ENCODE peak calls at places on chromosomes 2 and 18, in seven cellular contexts. M, P, V, C, Y, K and S are unnamed samples.

GRCh38 chr2:180291552-180292421 is 284.7 kb upstream of the CWC22 start:
- DNase-seq in M (peak; percentile 77), P (no peak), V (peak; percentile 76), C (no peak), Y (no peak), K (no peak), S (no peak)

GRCh38 chr18:59719533-59720325 is 22.5 kb upstream of the CCBE1 start:
- DNase-seq in M (no peak), P (no peak), V (peak; percentile 96), C (no peak), Y (no peak), K (no peak), S (no peak)

GRCh38 chr18:6677086-6677485 is 52.4 kb upstream of the ARHGAP28 start:
- DNase-seq in M (no peak), P (no peak), V (no peak), C (no peak), Y (no peak), K (no peak), S (no peak)

GRCh38 chr2:18991177-18992168 is 366.9 kb downstream of the OSR1 start:
- DNase-seq in M (peak; percentile 70), P (peak; percentile 8), V (peak; percentile 92), C (peak; percentile 62), Y (no peak), K (peak; percentile 62), S (no peak)

GRCh38 chr18:62784338-62784965 is 69.1 kb downstream of the PHLPP1 start:
- DNase-seq in M (no peak), P (no peak), V (peak; percentile 60), C (no peak), Y (no peak), K (no peak), S (no peak)

GRCh38 chr18:77103991-77104521 is 28.5 kb downstream of the MBP start:
- DNase-seq in M (no peak), P (no peak), V (peak; percentile 41), C (no peak), Y (no peak), K (no peak), S (no peak)

GRCh38 chr18:75115514-75115913 is 93.4 kb downstream of the PTGR3 start:
- DNase-seq in M (no peak), P (no peak), V (no peak), C (no peak), Y (no peak), K (no peak), S (no peak)

GRCh38 chr2:28352104-28352503 is 40.6 kb upstream of the FOSL2 start:
- DNase-seq in M (no peak), P (no peak), V (no peak), C (no peak), Y (no peak), K (peak; percentile 25), S (no peak)

GRCh38 chr2:143128681-143129580 is at the start of gene ARHGAP15:
- DNase-seq in M (no peak), P (no peak), V (no peak), C (no peak), Y (peak; percentile 88), K (peak; percentile 55), S (peak; percentile 40)

GRCh38 chr2:194491409-194492115 is 1165.5 kb upstream of the SLC39A10 start:
- DNase-seq in M (no peak), P (no peak), V (no peak), C (no peak), Y (no peak), K (no peak), S (no peak)

GRCh38 chr2:191824403-191824802 is 22.5 kb downstream of the CAVIN2 start:
- DNase-seq in M (no peak), P (no peak), V (peak; percentile 23), C (no peak), Y (no peak), K (no peak), S (no peak)

GRCh38 chr2:143948710-143949109 is 571.2 kb downstream of the ZEB2 start:
- DNase-seq in M (peak; percentile 17), P (no peak), V (no peak), C (no peak), Y (no peak), K (no peak), S (no peak)

GRCh38 chr2:235747868-235748144 is 254.0 kb downstream of the AGAP1 start:
- DNase-seq in M (peak; percentile 38), P (no peak), V (no peak), C (no peak), Y (no peak), K (no peak), S (no peak)

GRCh38 chr2:1704606-1705556 is 39.4 kb downstream of the PXDN start:
- DNase-seq in M (peak; percentile 88), P (peak; percentile 32), V (no peak), C (no peak), Y (no peak), K (no peak), S (no peak)

GRCh38 chr18:79525556-79526467 is 130.1 kb downstream of the NFATC1 start:
- DNase-seq in M (peak; percentile 4), P (peak; percentile 46), V (peak; percentile 31), C (peak; percentile 62), Y (no peak), K (peak; percentile 84), S (no peak)

GRCh38 chr18:48937869-48938750 is 12.7 kb downstream of the SMAD7 start:
- DNase-seq in M (no peak), P (no peak), V (no peak), C (no peak), Y (no peak), K (no peak), S (no peak)

GRCh38 chr2:222627764-222628163 is 28.1 kb downstream of the FARSB start:
- DNase-seq in M (no peak), P (no peak), V (no peak), C (no peak), Y (no peak), K (no peak), S (no peak)

GRCh38 chr2:28613616-28614501 is 118.0 kb downstream of the PLB1 start:
- DNase-seq in M (peak; percentile 99), P (peak; percentile 67), V (peak; percentile 95), C (no peak), Y (no peak), K (peak; percentile 26), S (no peak)

GRCh38 chr2:6824962-6825361 is 40.7 kb downstream of the CMPK2 start:
- DNase-seq in M (peak; percentile 5), P (peak; percentile 45), V (peak; percentile 80), C (no peak), Y (no peak), K (no peak), S (no peak)

DNA sequence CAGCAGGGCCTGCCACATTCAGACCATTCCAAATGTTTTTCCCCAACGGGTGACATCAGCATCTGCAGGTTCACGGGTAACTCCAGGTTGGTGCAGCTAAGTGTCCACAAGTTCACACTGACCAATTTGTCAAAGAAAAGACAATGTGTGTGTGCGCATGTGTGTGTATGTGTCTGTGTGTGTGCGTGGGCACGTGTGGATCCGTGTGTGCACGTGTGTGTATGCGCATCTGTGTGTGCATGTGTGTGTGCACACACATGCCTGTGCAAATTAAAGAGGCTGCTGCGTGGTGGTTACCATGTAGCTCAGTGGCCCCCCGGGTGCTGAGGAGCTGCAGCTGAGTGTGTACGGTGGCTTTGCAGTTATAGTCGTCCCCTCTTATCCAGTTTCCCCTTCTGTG is 187.4 kb downstream of the TMEM18 start:
- DNase-seq in M (no peak), P (no peak), V (no peak), C (no peak), Y (no peak), K (no peak), S (no peak)
- H3K9me3 ChIP-seq in M (peaks cover 18% of the 10 kb centered on the region), P (no peaks in the 10 kb centered on the region), V (no peaks in the 10 kb centered on the region), C (no peaks in the 10 kb centered on the region), Y (no peaks in the 10 kb centered on the region), K (no peaks in the 10 kb centered on the region), S (no peaks in the 10 kb centered on the region)

DNA sequence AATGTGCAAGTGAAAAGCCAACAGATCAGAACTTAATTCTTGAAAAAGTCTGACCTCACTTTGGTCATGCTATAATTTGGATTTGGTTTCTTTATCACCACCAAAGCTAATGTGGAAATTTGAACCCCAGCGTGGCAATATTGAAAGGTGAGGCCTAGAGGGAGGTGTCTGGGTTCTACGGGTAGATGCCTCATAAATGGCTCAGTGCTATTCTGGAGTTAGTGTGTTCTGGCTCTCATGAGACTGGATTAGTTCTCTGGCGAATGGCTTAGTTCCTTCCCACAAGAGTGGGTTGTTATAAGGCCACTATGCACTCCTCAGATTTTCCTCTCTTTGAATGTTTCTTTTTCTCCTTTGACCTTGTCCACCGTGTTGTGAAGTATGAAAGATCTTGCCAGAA is 22.3 kb downstream of the ORC4 start:
- DNase-seq in M (no peak), P (no peak), V (no peak), C (no peak), Y (no peak), K (no peak), S (no peak)
- H3K9me3 ChIP-seq in M (peaks cover 2% of the 10 kb centered on the region), P (peaks cover 4% of the 10 kb centered on the region), V (no peaks in the 10 kb centered on the region), C (no peaks in the 10 kb centered on the region), Y (no peaks in the 10 kb centered on the region), K (no peaks in the 10 kb centered on the region), S (no peaks in the 10 kb centered on the region)

GRCh38 chr2:72003796-72004195 is 143.9 kb downstream of the CYP26B1 start:
- DNase-seq in M (no peak), P (peak; percentile 2), V (no peak), C (no peak), Y (no peak), K (no peak), S (no peak)

GRCh38 chr2:71999580-71999979 is 148.1 kb downstream of the CYP26B1 start:
- DNase-seq in M (no peak), P (no peak), V (no peak), C (no peak), Y (no peak), K (no peak), S (no peak)

GRCh38 chr2:72004201-72004915 is 143.3 kb downstream of the CYP26B1 start:
- DNase-seq in M (no peak), P (no peak), V (no peak), C (no peak), Y (no peak), K (no peak), S (no peak)

GRCh38 chr2:72000110-72000509 is 147.6 kb downstream of the CYP26B1 start:
- DNase-seq in M (no peak), P (peak; percentile 1), V (no peak), C (no peak), Y (no peak), K (no peak), S (no peak)

DNA sequence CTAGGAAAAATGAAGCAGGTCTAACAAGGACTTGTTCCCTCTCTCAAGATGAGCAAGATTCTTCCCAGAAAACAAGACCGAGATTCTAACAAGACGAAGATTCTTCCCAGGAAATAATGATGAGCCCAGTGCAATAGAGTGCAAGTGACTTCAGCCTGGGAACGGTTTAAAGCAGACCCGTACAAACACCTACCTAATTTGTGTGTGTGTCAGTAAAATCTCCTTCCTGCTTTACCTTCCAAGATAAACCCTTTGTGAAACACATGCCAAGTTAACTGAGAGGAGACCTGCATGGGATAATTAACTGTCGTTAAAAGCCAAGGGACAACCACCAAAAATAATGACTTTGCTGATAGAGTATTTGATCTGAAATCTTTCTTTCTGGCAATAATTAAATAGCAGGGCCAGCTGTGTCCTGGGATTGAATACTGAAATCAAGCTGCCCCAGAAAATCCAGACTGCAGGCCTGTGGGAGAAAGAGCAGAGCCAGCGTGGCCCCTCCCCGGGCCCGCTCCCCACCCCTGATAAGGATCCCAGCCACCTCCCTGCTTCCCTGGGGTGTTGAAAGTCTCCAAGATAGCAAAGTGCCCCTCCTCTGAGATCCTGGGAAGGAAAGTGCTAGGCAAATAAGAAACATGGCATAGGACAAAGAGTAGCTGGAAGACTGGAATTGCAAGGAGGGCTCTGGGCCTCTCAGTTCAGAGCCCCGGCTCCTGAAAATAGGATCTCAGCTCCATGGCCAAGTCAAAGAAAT is 145.5 kb downstream of the CYP26B1 start:
- DNase-seq in M (no peak), P (peak; percentile 5), V (no peak), C (no peak), Y (no peak), K (no peak), S (no peak)
- H3K9me3 ChIP-seq in M (no peaks in the 10 kb centered on the region), P (no peaks in the 10 kb centered on the region), V (no peaks in the 10 kb centered on the region), C (no peaks in the 10 kb centered on the region), Y (no peaks in the 10 kb centered on the region), K (no peaks in the 10 kb centered on the region), S (no peaks in the 10 kb centered on the region)

GRCh38 chr18:43486462-43486861 is 209.2 kb upstream of the SYT4 start:
- DNase-seq in M (peak; percentile 26), P (no peak), V (no peak), C (no peak), Y (no peak), K (no peak), S (no peak)
- H3K9me3 ChIP-seq in M (peaks cover 3% of the 10 kb centered on the region), P (no peaks in the 10 kb centered on the region), V (no peaks in the 10 kb centered on the region), C (no peaks in the 10 kb centered on the region), Y (no peaks in the 10 kb centered on the region), K (no peaks in the 10 kb centered on the region), S (no peaks in the 10 kb centered on the region)